ENCODE peak calls at places on chromosomes 3 and 15, in five cellular contexts. W is H9, Y is H1, E is trophoblast cell, Z is mesenchymal stem cell. S is an unnamed sample.

GRCh38 chr15:51262468-51262867 is 75.9 kb downstream of the CYP19A1 start:
- DNase-seq in W (no peak), Z (no peak), Y (no peak), E (no peak), S (no peak)

GRCh38 chr3:24462737-24463136 is 31.9 kb downstream of the THRB start:
- DNase-seq in W (no peak), E (no peak), Y (no peak), Z (no peak), S (no peak)

GRCh38 chr3:123629747-123630047 is 44.8 kb upstream of the HACD2 start:
- DNase-seq in Y (no peak), W (no peak), E (no peak), Z (no peak), S (no peak)

GRCh38 chr15:98144388-98144787 is 183.9 kb downstream of the ARRDC4 start:
- DNase-seq in W (no peak), E (no peak), Z (no peak), Y (no peak), S (no peak)

GRCh38 chr3:99269606-99270355 is 368.3 kb upstream of the DCBLD2 start:
- DNase-seq in Y (no peak), Z (no peak), W (no peak), E (no peak), S (no peak)

GRCh38 chr15:97884513-97885131 is 75.9 kb upstream of the ARRDC4 start:
- DNase-seq in W (no peak), Y (no peak), Z (no peak), E (no peak), S (no peak)

GRCh38 chr3:189687475-189687874 is 56.3 kb downstream of the TP63 start:
- DNase-seq in E (no peak), Y (no peak), Z (no peak), W (no peak), S (no peak)

GRCh38 chr3:160450846-160451245 is 1.3 kb upstream of the TRIM59 start:
- DNase-seq in E (no peak), Y (no peak), Z (peak; percentile 68), W (no peak), S (no peak)

GRCh38 chr15:30928076-30928475 is 24.4 kb downstream of the FAN1 start:
- DNase-seq in Y (no peak), Z (no peak), W (no peak), E (no peak), S (no peak)

GRCh38 chr15:70795311-70795665 is 31.9 kb upstream of the UACA start:
- DNase-seq in Z (peak; percentile 97), Y (no peak), W (no peak), E (no peak), S (no peak)

GRCh38 chr15:69060744-69061143 is 46.2 kb downstream of the NOX5 start:
- DNase-seq in Y (no peak), Z (no peak), W (no peak), E (no peak), S (no peak)

GRCh38 chr3:194043516-194043915 is 92.4 kb upstream of the HES1 start:
- DNase-seq in Y (no peak), E (no peak), Z (peak; percentile 86), W (no peak), S (no peak)

GRCh38 chr15:78684645-78685044 is 43.6 kb upstream of the CHRNB4 start:
- DNase-seq in W (no peak), Z (no peak), Y (peak; percentile 20), E (no peak), S (no peak)

GRCh38 chr3:908839-909238 is 184.0 kb upstream of the CNTN6 start:
- DNase-seq in W (peak; percentile 48), E (no peak), Y (no peak), Z (no peak), S (peak; percentile 12)

GRCh38 chr15:58249646-58250312 is 111.6 kb downstream of the AQP9 start:
- DNase-seq in Z (no peak), E (no peak), Y (no peak), W (no peak), S (no peak)

GRCh38 chr3:171776839-171777607 is 33.3 kb downstream of the PLD1 start:
- DNase-seq in E (no peak), Y (no peak), Z (peak; percentile 35), W (no peak), S (no peak)

GRCh38 chr15:69825941-69826817 is 271.5 kb downstream of the TLE3 start:
- DNase-seq in Z (peak; percentile 82), Y (no peak), E (no peak), W (no peak), S (no peak)

GRCh38 chr3:119538772-119539171 is 20.6 kb downstream of the CD80 start:
- DNase-seq in Z (no peak), W (no peak), E (no peak), Y (no peak), S (no peak)

GRCh38 chr3:62818347-62818746 is 56.9 kb downstream of the CADPS start:
- DNase-seq in Z (no peak), Y (no peak), W (no peak), E (no peak), S (no peak)

GRCh38 chr15:71485094-71485693 is 325.2 kb upstream of the NR2E3 start:
- DNase-seq in E (peak; percentile 11), W (no peak), Z (no peak), Y (no peak), S (no peak)

GRCh38 chr3:124772081-124772831 is 42.0 kb downstream of the UMPS start:
- DNase-seq in Y (no peak), Z (peak; percentile 90), E (no peak), W (no peak), S (no peak)

GRCh38 chr3:193680220-193680619 is 87.2 kb downstream of the OPA1 start:
- DNase-seq in W (no peak), E (no peak), Y (no peak), Z (peak; percentile 74), S (no peak)

GRCh38 chr3:42497009-42497731 is 5.3 kb upstream of the VIPR1 start:
- DNase-seq in W (peak; percentile 80), E (no peak), Y (peak; percentile 61), Z (peak; percentile 93), S (peak; percentile 51)

GRCh38 chr15:85771781-85772445 is 22.8 kb downstream of the KLHL25 start:
- DNase-seq in W (no peak), Z (no peak), Y (no peak), E (no peak), S (no peak)

GRCh38 chr3:187107989-187108388 is 31.3 kb downstream of the RPL39L start:
- DNase-seq in Y (no peak), Z (no peak), W (no peak), E (no peak), S (no peak)

GRCh38 chr3:11641683-11642407 is 1.9 kb downstream of the VGLL4 start:
- DNase-seq in E (no peak), Y (no peak), W (no peak), Z (peak; percentile 77), S (no peak)

GRCh38 chr3:65130782-65131181 is 443.0 kb upstream of the ADAMTS9 start:
- DNase-seq in W (no peak), Z (peak; percentile 6), E (no peak), Y (no peak), S (no peak)

GRCh38 chr3:51621091-51621892 is 49.8 kb upstream of the TEX264 start:
- DNase-seq in W (no peak), Y (no peak), Z (peak; percentile 39), E (no peak), S (no peak)

GRCh38 chr15:55407631-55407948 is 569 bp downstream of the CCPG1 start:
- DNase-seq in W (no peak), Y (no peak), Z (no peak), E (no peak), S (no peak)
- H4K91ac ChIP-seq in W (no peak overlapping the region), Y (no peak overlapping the region), Z (peak overlapping the region; percentile 78), E (peak overlapping the region; percentile 48), S (no peak overlapping the region)

DNA sequence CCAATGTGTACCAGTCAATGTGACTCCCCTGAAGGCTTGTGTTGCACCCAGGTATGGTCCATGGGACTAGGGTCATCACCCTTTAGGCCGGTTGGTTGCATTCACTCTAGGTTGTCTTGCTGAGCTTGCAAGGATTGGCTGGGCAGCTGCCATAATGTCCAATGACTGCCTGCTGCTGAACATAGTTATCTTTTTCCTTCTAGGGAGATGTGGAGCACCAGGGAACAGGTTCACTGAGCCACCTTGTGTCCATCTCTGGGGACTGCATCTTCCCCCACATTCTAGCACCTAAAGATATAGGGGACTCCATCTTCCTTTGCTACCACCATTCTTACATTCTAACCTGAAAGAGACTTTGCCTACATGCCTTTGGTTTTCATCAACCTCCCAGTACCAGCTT is 580.4 kb upstream of the TBL1XR1 start:
- DNase-seq in E (peak; percentile 24), Z (peak; percentile 48), W (peak; percentile 52), Y (peak; percentile 62), S (peak; percentile 15)
- H2BK12ac ChIP-seq in E (peak overlapping the region; percentile 53), Z (peak overlapping the region; percentile 86), W (no peak overlapping the region), Y (no peak overlapping the region), S (no peak overlapping the region)

DNA sequence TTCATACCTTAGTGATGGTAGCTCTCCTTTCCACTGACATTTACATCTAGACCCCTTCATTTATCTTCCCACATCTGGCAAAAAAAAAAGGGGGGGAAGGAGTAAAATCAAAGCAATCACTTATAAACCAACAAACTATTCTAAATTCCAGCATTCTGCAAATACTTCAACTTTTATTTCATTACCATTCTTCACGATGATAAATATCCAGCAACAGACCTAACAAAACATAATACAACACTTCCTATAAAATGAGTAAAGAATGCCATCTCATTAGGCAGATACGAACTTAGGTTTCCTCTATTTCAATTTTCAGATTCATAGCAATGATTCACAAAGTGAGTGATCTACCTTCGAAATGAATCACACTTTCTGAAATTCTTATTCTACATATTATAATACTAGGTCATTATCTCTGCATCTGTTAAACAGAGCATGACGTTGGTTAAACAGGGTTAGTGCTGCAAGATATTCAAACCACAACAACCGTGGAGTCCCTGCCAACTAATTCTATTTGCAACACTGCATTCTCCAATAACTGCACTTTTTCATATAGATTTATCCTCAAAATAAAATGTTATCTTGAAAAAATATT is at the start of gene LRRFIP2:
- DNase-seq in Z (no peak), W (no peak), E (peak; percentile 41), Y (no peak), S (no peak)
- H3K27ac ChIP-seq in Z (peak within 1 kb of the TSS; percentile 94), W (no peak within 1 kb of the TSS), E (peak within 1 kb of the TSS; percentile 90), Y (no peak within 1 kb of the TSS), S (peak within 1 kb of the TSS; percentile 79)

GRCh38 chr3:184688251-184688851 is 23.5 kb downstream of the MAGEF1 start:
- DNase-seq in Y (no peak), W (no peak), E (no peak), Z (peak; percentile 87), S (no peak)
- H4K91ac ChIP-seq in Y (no peak overlapping the region), W (no peak overlapping the region), E (peak overlapping the region; percentile 12), Z (peak overlapping the region; percentile 56), S (no peak overlapping the region)

DNA sequence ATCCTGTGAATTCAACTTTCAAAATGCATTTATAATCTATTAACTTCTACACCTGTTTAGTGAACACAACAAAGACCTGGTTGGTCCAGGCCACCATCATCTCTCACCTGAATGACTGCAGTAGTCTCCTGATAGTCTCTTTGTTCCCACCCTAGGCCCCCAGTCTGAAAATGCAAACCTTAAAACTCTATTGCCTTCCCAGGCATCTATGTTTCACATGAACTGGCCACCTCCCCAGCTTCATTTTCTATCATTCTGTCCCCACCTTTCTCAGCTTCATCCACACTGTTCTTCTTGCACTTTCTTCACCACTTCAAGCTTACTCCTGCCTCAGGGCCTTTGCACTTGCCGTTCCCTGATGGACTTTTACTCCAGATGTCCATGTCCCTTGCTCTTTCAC is 45.0 kb downstream of the CLSTN2 start:
- DNase-seq in Z (no peak), E (no peak), W (peak; percentile 0), Y (peak; percentile 11), S (no peak)
- H2BK12ac ChIP-seq in Z (no peak overlapping the region), E (no peak overlapping the region), W (no peak overlapping the region), Y (no peak overlapping the region), S (no peak overlapping the region)